ENCODE peak calls at places on chromosomes 6 and 20, in five cellular contexts. One of them, this sample, is unnamed.

GRCh38 chr20:36988494-36988966 is 37.0 kb upstream of the SAMHD1 start:
- DNase-seq in HepG2: no peak
- DNase-seq in GM12878: no peak
- DNase-seq in H1: no peak
- DNase-seq in K562: no peak
- DNase-seq in this sample: no peak

GRCh38 chr20:54070187-54070987 is at the start of gene BCAS1:
- DNase-seq in GM12878: no peak
- DNase-seq in H1: no peak
- DNase-seq in HepG2: peak; percentile 86
- DNase-seq in K562: peak; percentile 30
- DNase-seq in this sample: peak; percentile 4

GRCh38 chr6:111430605-111431378 is 52.2 kb downstream of the REV3L start:
- DNase-seq in K562: no peak
- DNase-seq in H1: no peak
- DNase-seq in HepG2: no peak
- DNase-seq in GM12878: no peak
- DNase-seq in this sample: no peak

GRCh38 chr6:69090132-69090531 is 455.1 kb downstream of the ADGRB3 start:
- DNase-seq in H1: no peak
- DNase-seq in GM12878: no peak
- DNase-seq in HepG2: no peak
- DNase-seq in K562: no peak
- DNase-seq in this sample: no peak

GRCh38 chr6:35782424-35782823 is 1.6 kb downstream of the CLPSL1 start:
- DNase-seq in K562: peak; percentile 10
- DNase-seq in HepG2: no peak
- DNase-seq in H1: no peak
- DNase-seq in GM12878: no peak
- DNase-seq in this sample: no peak

GRCh38 chr20:13009682-13010406 is 1.1 kb downstream of the SPTLC3 start:
- DNase-seq in H1: no peak
- DNase-seq in GM12878: peak; percentile 77
- DNase-seq in K562: no peak
- DNase-seq in HepG2: peak; percentile 63
- DNase-seq in this sample: no peak

GRCh38 chr6:108174371-108175175 is 8.8 kb downstream of the NR2E1 start:
- DNase-seq in H1: no peak
- DNase-seq in GM12878: no peak
- DNase-seq in K562: no peak
- DNase-seq in HepG2: no peak
- DNase-seq in this sample: peak; percentile 91

GRCh38 chr20:45952861-45953260 is 18.4 kb downstream of the PCIF1 start:
- DNase-seq in K562: no peak
- DNase-seq in HepG2: no peak
- DNase-seq in H1: no peak
- DNase-seq in GM12878: no peak
- DNase-seq in this sample: no peak

GRCh38 chr6:16238057-16238657 is at the start of gene GMPR:
- DNase-seq in K562: peak; percentile 96
- DNase-seq in H1: no peak
- DNase-seq in HepG2: no peak
- DNase-seq in GM12878: no peak
- DNase-seq in this sample: peak; percentile 45

GRCh38 chr6:16398587-16398986 is 160.2 kb downstream of the GMPR start:
- DNase-seq in HepG2: no peak
- DNase-seq in H1: no peak
- DNase-seq in GM12878: no peak
- DNase-seq in K562: no peak
- DNase-seq in this sample: no peak

GRCh38 chr20:33165416-33166055 is 2.4 kb upstream of the BPIFA2 start:
- DNase-seq in K562: no peak
- DNase-seq in HepG2: no peak
- DNase-seq in H1: no peak
- DNase-seq in GM12878: no peak
- DNase-seq in this sample: no peak

GRCh38 chr20:62791301-62792181 is 4.7 kb upstream of the MRGBP start:
- DNase-seq in GM12878: no peak
- DNase-seq in H1: peak; percentile 71
- DNase-seq in HepG2: peak; percentile 94
- DNase-seq in K562: peak; percentile 70
- DNase-seq in this sample: peak; percentile 97

GRCh38 chr6:110181131-110182027 is 1.2 kb downstream of the CDC40 start:
- DNase-seq in H1: no peak
- DNase-seq in GM12878: no peak
- DNase-seq in K562: no peak
- DNase-seq in HepG2: no peak
- DNase-seq in this sample: no peak

GRCh38 chr6:163739968-163740367 is 325.4 kb downstream of the QKI start:
- DNase-seq in K562: no peak
- DNase-seq in HepG2: no peak
- DNase-seq in GM12878: no peak
- DNase-seq in H1: no peak
- DNase-seq in this sample: no peak

GRCh38 chr6:122746708-122747107 is 32.8 kb upstream of the FABP7 start:
- DNase-seq in K562: no peak
- DNase-seq in HepG2: no peak
- DNase-seq in H1: no peak
- DNase-seq in GM12878: no peak
- DNase-seq in this sample: no peak

GRCh38 chr20:38534756-38535155 is 46.2 kb upstream of the ADIG start:
- DNase-seq in K562: no peak
- DNase-seq in H1: no peak
- DNase-seq in GM12878: no peak
- DNase-seq in HepG2: no peak
- DNase-seq in this sample: no peak

GRCh38 chr6:46734867-46735719 is at the start of gene PLA2G7:
- DNase-seq in H1: no peak
- DNase-seq in GM12878: no peak
- DNase-seq in K562: no peak
- DNase-seq in HepG2: no peak
- DNase-seq in this sample: peak; percentile 78

GRCh38 chr6:105077592-105078463 is 102.0 kb downstream of the POPDC3 start:
- DNase-seq in K562: peak; percentile 21
- DNase-seq in H1: no peak
- DNase-seq in GM12878: no peak
- DNase-seq in HepG2: peak; percentile 51
- DNase-seq in this sample: peak; percentile 76
- TF ChIP-seq CREB1 in K562: no peak
- TF ChIP-seq CREB1 in H1: no peak
- TF ChIP-seq CREB1 in GM12878: no peak
- TF ChIP-seq CREB1 in HepG2: no peak
- TF ChIP-seq CREB1 in this sample: no peak

DNA sequence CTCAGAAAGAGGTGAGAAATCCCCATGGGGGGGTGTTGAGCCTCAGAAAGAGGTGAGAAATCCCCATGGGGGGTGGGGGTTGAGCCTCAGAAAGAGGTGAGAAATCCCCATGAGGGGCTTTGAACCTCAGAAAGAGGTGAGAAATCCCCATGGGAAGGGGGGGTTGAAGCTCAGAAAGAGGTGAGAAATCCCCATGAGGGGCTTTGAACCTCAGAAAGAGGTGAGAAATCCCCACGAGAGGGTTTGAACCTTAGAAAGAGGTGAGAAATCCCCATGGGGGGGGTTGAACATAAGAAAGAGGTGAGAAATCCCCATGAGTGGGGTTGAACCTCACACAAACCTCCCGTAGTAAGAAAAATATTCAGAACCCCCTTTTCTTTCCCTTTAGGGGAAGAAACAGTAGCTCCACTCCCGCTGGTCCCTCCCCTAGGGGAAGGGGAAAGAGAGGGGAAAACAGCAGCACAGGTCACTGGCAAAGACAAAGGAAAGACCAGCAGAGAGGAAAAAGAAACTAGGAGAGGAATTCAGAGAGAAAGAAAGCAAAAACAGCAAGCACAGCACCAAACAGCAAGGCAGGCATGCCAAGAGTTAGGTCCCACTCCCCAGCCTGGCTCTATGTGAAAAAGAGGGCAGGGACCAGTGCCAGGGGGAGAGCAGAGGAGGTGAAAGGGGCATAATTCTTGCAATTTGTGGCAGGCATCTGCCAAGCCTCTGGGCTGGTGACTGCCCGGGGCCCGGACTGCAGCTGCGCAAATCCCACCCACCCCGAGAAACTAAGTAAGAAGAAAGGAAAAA is 14.9 kb upstream of the GOPC start:
- DNase-seq in GM12878: no peak
- DNase-seq in H1: no peak
- DNase-seq in K562: no peak
- DNase-seq in HepG2: no peak
- DNase-seq in this sample: peak; percentile 44
- H2AFZ ChIP-seq in GM12878: no peak overlapping the region
- H2AFZ ChIP-seq in H1: no peak overlapping the region
- H2AFZ ChIP-seq in K562: no peak overlapping the region
- H2AFZ ChIP-seq in HepG2: no peak overlapping the region
- H2AFZ ChIP-seq in this sample: no peak overlapping the region

GRCh38 chr6:113997106-113997505 is 26.2 kb upstream of the HDAC2 start:
- DNase-seq in GM12878: no peak
- DNase-seq in K562: no peak
- DNase-seq in HepG2: no peak
- DNase-seq in H1: no peak
- DNase-seq in this sample: no peak
- TF ChIP-seq CREB1 in GM12878: no peak
- TF ChIP-seq CREB1 in K562: no peak
- TF ChIP-seq CREB1 in HepG2: no peak
- TF ChIP-seq CREB1 in H1: no peak
- TF ChIP-seq CREB1 in this sample: no peak

DNA sequence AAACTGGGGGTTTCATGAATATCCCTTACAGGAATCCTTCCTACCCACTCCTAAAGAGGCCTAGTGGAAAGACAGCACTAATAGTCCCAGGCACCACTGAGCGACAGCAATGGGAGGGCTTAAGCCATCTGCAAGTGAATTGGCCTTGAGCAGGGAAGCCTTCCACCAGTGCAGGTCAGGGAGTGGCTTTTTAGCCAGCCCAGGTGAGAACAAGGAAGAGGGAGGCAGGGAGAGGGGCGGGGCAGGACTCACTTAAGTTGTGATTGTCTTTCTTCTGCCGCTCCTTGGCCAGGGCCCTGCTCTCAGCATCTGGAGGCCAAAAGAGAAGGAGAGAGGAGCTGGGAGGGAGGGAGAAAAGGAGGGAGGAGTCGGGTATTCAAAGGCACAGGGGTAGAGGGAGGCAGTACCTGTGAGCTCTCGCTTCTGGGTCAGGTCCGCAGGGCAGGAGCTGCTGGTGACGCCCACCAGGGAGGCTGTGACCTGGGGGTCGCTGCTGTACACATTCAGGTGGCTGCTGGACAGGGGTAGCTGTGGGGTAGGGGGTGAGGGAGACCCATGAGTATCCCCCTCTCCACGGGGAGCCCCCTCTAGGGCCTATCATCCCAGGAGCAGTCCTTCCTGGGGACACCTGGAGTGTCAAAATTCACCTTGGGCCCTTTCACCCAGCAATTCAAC is 47.8 kb downstream of the TFEB start:
- DNase-seq in GM12878: no peak
- DNase-seq in K562: no peak
- DNase-seq in HepG2: no peak
- DNase-seq in H1: peak; percentile 62
- DNase-seq in this sample: peak; percentile 87
- H2AFZ ChIP-seq in GM12878: no peak overlapping the region
- H2AFZ ChIP-seq in K562: no peak overlapping the region
- H2AFZ ChIP-seq in HepG2: no peak overlapping the region
- H2AFZ ChIP-seq in H1: no peak overlapping the region
- H2AFZ ChIP-seq in this sample: peak overlapping the region; percentile 35

DNA sequence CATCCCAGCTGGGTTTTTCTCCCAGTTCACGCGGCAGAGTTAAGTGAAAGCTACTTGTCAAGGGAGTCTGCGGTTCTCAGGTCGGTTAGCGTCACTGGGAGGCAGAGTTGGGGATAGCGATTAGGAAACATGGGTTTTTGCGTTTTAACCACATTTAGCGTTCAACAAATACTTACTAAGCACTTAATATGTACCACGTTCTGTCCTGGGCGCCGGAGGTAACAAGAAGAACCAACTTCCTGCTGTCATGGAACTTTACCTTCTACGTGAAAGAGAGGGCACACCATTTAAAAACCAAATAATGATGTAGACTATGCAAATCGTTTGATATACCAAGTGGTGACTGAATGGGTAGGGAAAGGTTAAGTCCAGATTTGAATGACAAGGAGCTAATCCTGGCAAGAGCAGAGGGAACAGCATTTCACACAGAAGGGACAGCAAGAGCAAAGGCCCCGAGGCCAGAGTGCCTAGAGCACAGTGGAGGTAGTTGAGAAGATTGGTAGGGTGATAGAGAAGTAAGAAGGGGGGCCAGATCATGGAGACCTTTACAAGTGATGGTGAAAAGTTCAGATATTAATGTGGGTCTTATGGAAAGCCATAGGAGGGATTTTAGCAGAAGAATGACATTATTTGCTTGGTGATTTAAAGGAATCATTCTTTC is 740 bp downstream of the RIOK1 start:
- DNase-seq in HepG2: no peak
- DNase-seq in GM12878: no peak
- DNase-seq in H1: no peak
- DNase-seq in K562: no peak
- DNase-seq in this sample: no peak
- TF ChIP-seq CREB1 in HepG2: no peak
- TF ChIP-seq CREB1 in GM12878: no peak
- TF ChIP-seq CREB1 in H1: no peak
- TF ChIP-seq CREB1 in K562: peak; percentile 49
- TF ChIP-seq CREB1 in this sample: no peak

GRCh38 chr6:6332873-6333272 is 12.4 kb upstream of the F13A1 start:
- DNase-seq in HepG2: no peak
- DNase-seq in K562: no peak
- DNase-seq in GM12878: peak; percentile 76
- DNase-seq in H1: no peak
- DNase-seq in this sample: no peak

GRCh38 chr6:6330407-6330806 is 9.9 kb upstream of the F13A1 start:
- DNase-seq in K562: no peak
- DNase-seq in HepG2: no peak
- DNase-seq in H1: no peak
- DNase-seq in GM12878: no peak
- DNase-seq in this sample: no peak

GRCh38 chr6:6333498-6333897 is 13.0 kb upstream of the F13A1 start:
- DNase-seq in K562: no peak
- DNase-seq in GM12878: no peak
- DNase-seq in H1: no peak
- DNase-seq in HepG2: no peak
- DNase-seq in this sample: no peak

GRCh38 chr6:6332240-6332639 is 11.8 kb upstream of the F13A1 start:
- DNase-seq in H1: no peak
- DNase-seq in K562: no peak
- DNase-seq in GM12878: peak; percentile 95
- DNase-seq in HepG2: no peak
- DNase-seq in this sample: no peak

GRCh38 chr6:6331393-6331792 is 10.9 kb upstream of the F13A1 start:
- DNase-seq in GM12878: peak; percentile 95
- DNase-seq in HepG2: no peak
- DNase-seq in K562: no peak
- DNase-seq in H1: no peak
- DNase-seq in this sample: no peak
- H2AFZ ChIP-seq in GM12878: peak overlapping the region; percentile 9
- H2AFZ ChIP-seq in HepG2: no peak overlapping the region
- H2AFZ ChIP-seq in K562: no peak overlapping the region
- H2AFZ ChIP-seq in H1: no peak overlapping the region
- H2AFZ ChIP-seq in this sample: no peak overlapping the region

DNA sequence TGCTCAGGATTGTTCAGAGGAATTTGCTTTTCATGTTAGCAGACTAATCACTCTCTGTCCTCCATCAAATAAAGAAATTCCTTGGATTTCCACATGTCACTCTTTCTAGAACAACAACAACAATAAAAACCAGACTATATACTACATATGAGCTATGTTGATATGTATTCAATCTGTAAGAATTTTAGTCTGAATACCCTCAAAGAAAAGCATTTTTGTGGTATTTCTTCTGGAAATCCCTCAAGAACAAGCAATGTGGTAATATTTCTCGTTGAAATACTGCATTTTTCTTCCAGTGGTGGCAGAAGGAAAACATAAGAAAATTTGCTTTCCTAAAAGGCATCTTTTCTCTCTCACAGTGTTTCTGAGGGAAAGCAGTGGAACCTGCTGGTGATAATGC is 312.6 kb upstream of the RSPO3 start:
- DNase-seq in HepG2: no peak
- DNase-seq in H1: no peak
- DNase-seq in GM12878: no peak
- DNase-seq in K562: no peak
- DNase-seq in this sample: no peak
- TF ChIP-seq CREB1 in HepG2: no peak
- TF ChIP-seq CREB1 in H1: no peak
- TF ChIP-seq CREB1 in GM12878: no peak
- TF ChIP-seq CREB1 in K562: no peak
- TF ChIP-seq CREB1 in this sample: no peak